ENCODE peak calls at places on chromosomes 11 and 22, in nine cellular contexts. D is HL-60, J is heart right ventricle, L is GM10248, O is OCI-LY7, P is fibroblast of mammary gland, S is AG10803, T is upper lobe of right lung, U is heart left ventricle. M is an unnamed sample.

GRCh38 chr11:6604081-6604626 is 580 bp downstream of the ILK start:
- DNase-seq in D (peak), J (no peak), L (peak), O (peak), P (peak), S (peak), T (no peak), U (peak), M (no peak)

GRCh38 chr11:125489166-125489565 is 6.9 kb downstream of the FEZ1 start:
- DNase-seq in D (no peak), J (no peak), L (no peak), O (no peak), P (no peak), S (no peak), T (no peak), U (no peak), M (no peak)

GRCh38 chr11:126880872-126881271 is 119.7 kb downstream of the KIRREL3 start:
- DNase-seq in D (no peak), J (no peak), L (no peak), O (no peak), P (no peak), S (no peak), T (no peak), U (no peak), M (no peak)

GRCh38 chr11:73374130-73374529 is 2.1 kb upstream of the RELT start:
- DNase-seq in D (no peak), J (no peak), L (no peak), O (no peak), P (no peak), S (peak), T (no peak), U (no peak), M (no peak)

GRCh38 chr11:75189911-75190310 is 39.0 kb downstream of the SLCO2B1 start:
- DNase-seq in D (no peak), J (no peak), L (no peak), O (no peak), P (peak), S (no peak), T (peak), U (no peak), M (no peak)

GRCh38 chr11:1209371-1210057 is 13.4 kb upstream of the MUC5B start:
- DNase-seq in D (no peak), J (no peak), L (no peak), O (no peak), P (no peak), S (no peak), T (peak), U (no peak), M (no peak)

GRCh38 chr11:117225553-117226170 is 6.2 kb downstream of the PCSK7 start:
- DNase-seq in D (no peak), J (no peak), L (no peak), O (no peak), P (no peak), S (no peak), T (no peak), U (no peak), M (no peak)

GRCh38 chr11:6745465-6746015 is 26.2 kb downstream of the OR2AG2 start:
- DNase-seq in D (peak), J (no peak), L (peak), O (no peak), P (no peak), S (no peak), T (no peak), U (no peak), M (no peak)

GRCh38 chr11:69588270-69588669 is 52.7 kb upstream of the CCND1 start:
- DNase-seq in D (no peak), J (no peak), L (no peak), O (no peak), P (peak), S (peak), T (no peak), U (no peak), M (no peak)

GRCh38 chr11:94809251-94809650 is 41.1 kb downstream of the AMOTL1 start:
- DNase-seq in D (no peak), J (no peak), L (no peak), O (no peak), P (no peak), S (peak), T (no peak), U (no peak), M (no peak)

GRCh38 chr11:100876826-100877545 is 189.9 kb downstream of the ARHGAP42 start:
- DNase-seq in D (no peak), J (no peak), L (peak), O (no peak), P (peak), S (peak), T (no peak), U (no peak), M (no peak)

GRCh38 chr11:134797411-134798089 is 385.5 kb upstream of the B3GAT1 start:
- DNase-seq in D (no peak), J (no peak), L (no peak), O (no peak), P (no peak), S (no peak), T (no peak), U (no peak), M (no peak)

GRCh38 chr11:50169634-50170033 is 137.0 kb downstream of the OR4C45 start:
- DNase-seq in D (no peak), J (no peak), L (no peak), O (no peak), P (no peak), S (no peak), T (no peak), U (no peak), M (no peak)

GRCh38 chr11:316031-316701 is 2.3 kb downstream of the IFITM1 start:
- DNase-seq in D (no peak), J (peak), L (no peak), O (no peak), P (no peak), S (no peak), T (peak), U (peak), M (no peak)

GRCh38 chr11:35558468-35558867 is 33.1 kb upstream of the PAMR1 start:
- DNase-seq in D (no peak), J (no peak), L (no peak), O (no peak), P (peak), S (peak), T (no peak), U (no peak), M (no peak)

DNA sequence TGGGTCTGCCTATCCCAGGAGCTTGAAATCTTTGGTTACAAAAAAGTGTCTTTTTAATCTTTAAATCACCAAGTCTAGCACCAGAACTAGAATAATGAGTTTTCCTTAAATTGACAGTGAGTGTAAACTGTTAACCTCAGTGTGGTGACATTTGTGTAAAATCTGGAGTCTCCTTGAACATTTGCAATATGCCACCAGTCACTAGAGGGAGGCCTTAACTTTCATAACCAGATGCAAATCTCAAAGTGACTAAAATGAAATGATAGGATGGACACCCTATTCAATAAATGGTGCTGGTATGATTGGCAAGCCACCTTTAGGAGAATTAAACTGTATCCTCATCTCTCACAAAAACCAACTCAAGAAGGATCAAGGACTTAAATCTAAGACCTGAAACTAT is 8.3 kb upstream of the SCGB1D2 start:
- DNase-seq in D (no peak), J (no peak), L (no peak), O (no peak), P (no peak), S (no peak), T (no peak), U (no peak), M (no peak)
- TF ChIP-seq CTCF in D (no peak), J (no peak), L (peak), O (peak), P (no peak), S (no peak), T (no peak), U (no peak), M (peak)

GRCh38 chr11:65552413-65552951 is 5.7 kb downstream of the LTBP3 start:
- DNase-seq in D (no peak), J (no peak), L (no peak), O (peak), P (no peak), S (no peak), T (no peak), U (no peak), M (no peak)
- TF ChIP-seq CTCF in D (no peak), J (no peak), L (no peak), O (peak), P (no peak), S (no peak), T (no peak), U (no peak), M (no peak)

GRCh38 chr11:29005401-29005980 is 897.3 kb downstream of the METTL15 start:
- DNase-seq in D (no peak), J (no peak), L (no peak), O (no peak), P (no peak), S (no peak), T (no peak), U (no peak), M (no peak)
- TF ChIP-seq CTCF in D (no peak), J (no peak), L (no peak), O (no peak), P (no peak), S (no peak), T (no peak), U (no peak), M (no peak)

GRCh38 chr22:46445771-46446485 is 91.5 kb downstream of the CELSR1 start:
- DNase-seq in D (no peak), J (no peak), L (no peak), O (no peak), P (no peak), S (no peak), T (no peak), U (no peak), M (no peak)
- TF ChIP-seq CTCF in D (no peak), J (no peak), L (no peak), O (no peak), P (no peak), S (no peak), T (no peak), U (no peak), M (no peak)

GRCh38 chr11:66281776-66282467 is 3.9 kb downstream of the CNIH2 start:
- DNase-seq in D (no peak), J (no peak), L (no peak), O (no peak), P (no peak), S (no peak), T (no peak), U (no peak), M (no peak)

GRCh38 chr11:66284526-66285078 is 4.3 kb downstream of the YIF1A start:
- DNase-seq in D (no peak), J (no peak), L (no peak), O (peak), P (no peak), S (no peak), T (no peak), U (no peak), M (no peak)

GRCh38 chr11:66285250-66285947 is 3.5 kb downstream of the YIF1A start:
- DNase-seq in D (no peak), J (no peak), L (no peak), O (no peak), P (no peak), S (no peak), T (no peak), U (no peak), M (no peak)

GRCh38 chr11:66282468-66283455 is 4.8 kb downstream of the CNIH2 start:
- DNase-seq in D (peak), J (peak), L (peak), O (peak), P (peak), S (peak), T (peak), U (peak), M (peak)

DNA sequence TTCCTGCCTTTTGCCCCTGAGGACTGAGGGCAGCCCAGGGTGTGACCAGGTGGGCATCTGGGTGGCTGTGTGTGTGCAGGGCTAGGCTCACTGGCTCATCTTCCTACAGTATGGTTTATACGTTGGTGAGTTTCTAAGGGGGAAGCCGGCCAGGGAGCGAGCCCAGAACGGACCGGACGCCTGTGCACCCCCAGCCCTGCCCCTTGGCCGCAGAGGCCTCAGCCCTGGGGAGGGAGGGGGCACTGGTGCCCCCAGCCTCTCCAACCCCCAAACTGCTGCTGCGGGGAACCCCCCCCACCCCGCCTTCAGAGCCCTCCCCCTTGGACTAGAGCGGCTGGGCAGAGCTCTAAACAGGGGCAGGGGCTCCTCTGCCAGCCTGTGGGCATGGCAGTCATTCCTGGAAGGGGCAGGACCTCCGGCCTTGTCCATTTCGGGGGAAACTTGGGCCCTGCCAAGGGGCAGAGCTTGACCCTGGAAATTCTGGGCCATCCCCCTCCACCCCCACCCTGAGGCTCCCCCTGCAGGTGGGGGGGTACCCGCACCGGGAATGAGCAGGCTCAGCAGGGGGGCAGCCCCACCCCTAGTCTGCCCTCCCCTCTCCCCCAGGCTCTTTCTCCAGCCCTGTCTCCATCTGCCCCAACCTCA is 5.4 kb downstream of the YIF1A start:
- DNase-seq in D (no peak), J (no peak), L (no peak), O (no peak), P (no peak), S (no peak), T (no peak), U (no peak), M (no peak)
- TF ChIP-seq CTCF in D (no peak), J (no peak), L (no peak), O (peak), P (no peak), S (peak), T (no peak), U (no peak), M (no peak)

GRCh38 chr11:71977743-71978418 is 20.8 kb upstream of the IL18BP start:
- DNase-seq in D (peak), J (no peak), L (peak), O (peak), P (peak), S (peak), T (no peak), U (no peak), M (no peak)

GRCh38 chr11:71979582-71979981 is 19.1 kb upstream of the IL18BP start:
- DNase-seq in D (no peak), J (no peak), L (no peak), O (no peak), P (no peak), S (no peak), T (no peak), U (no peak), M (no peak)

GRCh38 chr11:71979094-71979493 is 19.6 kb upstream of the IL18BP start:
- DNase-seq in D (no peak), J (no peak), L (no peak), O (no peak), P (no peak), S (no peak), T (no peak), U (no peak), M (no peak)

GRCh38 chr11:71971676-71972075 is 27.0 kb upstream of the IL18BP start:
- DNase-seq in D (no peak), J (no peak), L (no peak), O (no peak), P (no peak), S (no peak), T (no peak), U (no peak), M (no peak)

GRCh38 chr11:71977090-71977489 is 21.6 kb upstream of the IL18BP start:
- DNase-seq in D (no peak), J (no peak), L (no peak), O (no peak), P (no peak), S (no peak), T (no peak), U (no peak), M (no peak)
- TF ChIP-seq CTCF in D (no peak), J (no peak), L (no peak), O (no peak), P (no peak), S (no peak), T (no peak), U (no peak), M (no peak)

GRCh38 chr11:2698386-2699184 is 1.2 kb downstream of the KCNQ1OT1 start:
- DNase-seq in D (no peak), J (no peak), L (no peak), O (no peak), P (peak), S (no peak), T (no peak), U (peak), M (no peak)
- TF ChIP-seq CTCF in D (no peak), J (no peak), L (no peak), O (peak), P (no peak), S (no peak), T (no peak), U (no peak), M (no peak)

GRCh38 chr11:97269527-97269926 is 879.7 kb downstream of the JRKL start:
- DNase-seq in D (no peak), J (no peak), L (no peak), O (no peak), P (no peak), S (no peak), T (no peak), U (no peak), M (no peak)
- TF ChIP-seq CTCF in D (no peak), J (no peak), L (no peak), O (peak), P (no peak), S (no peak), T (no peak), U (no peak), M (peak)

DNA sequence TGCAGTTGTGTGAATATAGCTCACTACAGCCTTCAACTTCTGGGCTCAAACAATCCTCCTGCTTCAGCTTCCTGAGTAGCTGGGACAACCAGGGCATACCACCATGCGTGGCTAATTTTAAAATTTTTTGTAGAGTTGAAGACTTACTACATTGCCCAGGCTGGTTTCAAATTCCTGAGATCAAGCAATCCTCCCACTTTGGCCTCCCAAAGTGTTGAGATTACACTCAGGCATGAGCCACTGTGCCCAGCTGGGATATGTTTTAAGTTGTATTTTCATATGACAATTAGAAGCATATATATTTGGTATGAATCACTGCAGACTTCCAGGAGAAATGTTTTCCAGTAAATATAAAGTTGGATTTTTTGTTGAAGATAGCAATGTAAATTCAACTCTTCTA is 15.4 kb downstream of the DDX10 start:
- DNase-seq in D (no peak), J (no peak), L (no peak), O (no peak), P (no peak), S (peak), T (no peak), U (no peak), M (no peak)
- TF ChIP-seq CTCF in D (no peak), J (no peak), L (no peak), O (no peak), P (no peak), S (no peak), T (no peak), U (no peak), M (no peak)

GRCh38 chr22:45251828-45252227 is 11.1 kb upstream of the KIAA0930 start:
- DNase-seq in D (no peak), J (no peak), L (no peak), O (no peak), P (no peak), S (no peak), T (no peak), U (no peak), M (no peak)
- TF ChIP-seq CTCF in D (no peak), J (no peak), L (no peak), O (no peak), P (no peak), S (no peak), T (no peak), U (no peak), M (no peak)

M was measured in GM12864.